ENCODE peak calls at places on chromosomes 2 and 18, in four cellular contexts. S, A, O and N are unnamed samples. For H3K4me1, the result is how much of the 10 kb centered on the place peaks cover.

GRCh38 chr2:36952748-36953197 is 13.6 kb downstream of the STRN start:
- DNase-seq in A (no peak), S (peak), O (no peak), N (no peak)

GRCh38 chr18:55544028-55544427 is 44.0 kb downstream of the TCF4 start:
- DNase-seq in A (no peak), O (no peak), S (no peak), N (no peak)

GRCh38 chr2:80592106-80592505 is 287.6 kb upstream of the LRRTM1 start:
- DNase-seq in A (no peak), S (no peak), O (no peak), N (no peak)

GRCh38 chr2:211829725-211830124 is 708.9 kb downstream of the ERBB4 start:
- DNase-seq in A (no peak), O (no peak), S (no peak), N (no peak)

GRCh38 chr2:186526281-186526680 is 40.2 kb downstream of the ZC3H15 start:
- DNase-seq in A (no peak), O (peak), S (no peak), N (no peak)

GRCh38 chr2:74186038-74186437 is 7.4 kb upstream of the MOB1A start:
- DNase-seq in S (no peak), A (peak), O (no peak), N (no peak)

GRCh38 chr2:27085670-27086089 is 892 bp upstream of the KHK start:
- DNase-seq in S (peak), O (peak), A (peak), N (peak)

GRCh38 chr2:19987936-19988335 is 2.0 kb downstream of the WDR35 start:
- DNase-seq in A (no peak), O (no peak), S (no peak), N (no peak)

GRCh38 chr18:35827275-35827929 is 145.1 kb upstream of the RMP24 start:
- DNase-seq in S (no peak), O (no peak), A (no peak), N (no peak)

GRCh38 chr2:218344090-218344754 is 12.4 kb upstream of the CATIP start:
- DNase-seq in O (no peak), S (no peak), A (no peak), N (no peak)

GRCh38 chr2:85174943-85175342 is 41.8 kb downstream of the TCF7L1 start:
- DNase-seq in O (no peak), S (no peak), A (no peak), N (no peak)

GRCh38 chr2:238996331-238997136 is 148.6 kb downstream of the TWIST2 start:
- DNase-seq in S (no peak), A (no peak), O (no peak), N (no peak)

GRCh38 chr2:102967451-102967850 is 205.6 kb downstream of the TMEM182 start:
- DNase-seq in S (no peak), A (no peak), O (peak), N (no peak)

GRCh38 chr2:216350214-216350789 is 22.0 kb downstream of the MARCHF4 start:
- DNase-seq in A (no peak), O (peak), S (no peak), N (no peak)

GRCh38 chr2:218438601-218439000 is 19.7 kb downstream of the VIL1 start:
- DNase-seq in S (no peak), O (no peak), A (peak), N (no peak)

GRCh38 chr2:157831573-157832315 is 44.4 kb downstream of the ACVR1 start:
- DNase-seq in S (no peak), O (peak), A (no peak), N (no peak)

GRCh38 chr2:8567469-8568108 is 114.3 kb upstream of the ID2 start:
- DNase-seq in O (peak), S (no peak), A (no peak), N (peak)

GRCh38 chr2:36695746-36696415 is 626 bp upstream of the VIT start:
- DNase-seq in A (no peak), S (no peak), O (peak), N (no peak)

GRCh38 chr2:16429431-16429830 is 236.2 kb downstream of the CYRIA start:
- DNase-seq in A (no peak), O (no peak), S (no peak), N (no peak)

GRCh38 chr2:19857100-19857499 is 44.7 kb downstream of the TTC32 start:
- DNase-seq in S (no peak), A (no peak), O (no peak), N (no peak)

GRCh38 chr2:50582164-50582563 is 449.8 kb downstream of the NRXN1 start:
- DNase-seq in S (no peak), A (no peak), O (no peak), N (no peak)

GRCh38 chr2:204655101-204655500 is 109.8 kb downstream of the PARD3B start:
- DNase-seq in O (peak), A (no peak), S (no peak), N (no peak)

DNA sequence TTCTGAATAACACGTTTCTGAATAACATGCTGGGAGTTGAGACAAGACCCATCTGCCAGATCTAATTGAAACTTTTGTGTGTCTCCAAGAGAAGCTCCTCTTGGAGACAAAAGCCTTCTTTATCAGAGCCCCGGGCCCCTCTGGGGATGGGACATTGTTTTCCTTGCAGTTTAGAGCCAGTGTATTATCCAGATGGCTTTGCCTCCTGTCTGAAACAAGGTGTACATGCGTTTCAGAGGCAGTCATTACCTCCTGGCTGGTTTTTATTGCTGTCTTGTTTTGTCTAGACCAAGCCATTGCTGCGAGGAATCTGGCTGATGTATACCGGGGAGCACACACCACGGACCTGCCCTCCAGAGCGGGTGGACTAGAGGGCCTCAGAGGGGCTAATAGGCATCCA is 7.8 kb downstream of the FOSL2 start:
- DNase-seq in A (no peak), O (no peak), S (no peak), N (no peak)
- H3K4me1 ChIP-seq in A (half or more), O (under half), S (under half), N (under half)

GRCh38 chr2:166090346-166090745 is 37.5 kb downstream of the SCN1A start:
- DNase-seq in A (no peak), O (peak), S (no peak), N (no peak)
- H3K4me3 ChIP-seq in A (no peak), O (no peak), S (no peak), N (no peak)

DNA sequence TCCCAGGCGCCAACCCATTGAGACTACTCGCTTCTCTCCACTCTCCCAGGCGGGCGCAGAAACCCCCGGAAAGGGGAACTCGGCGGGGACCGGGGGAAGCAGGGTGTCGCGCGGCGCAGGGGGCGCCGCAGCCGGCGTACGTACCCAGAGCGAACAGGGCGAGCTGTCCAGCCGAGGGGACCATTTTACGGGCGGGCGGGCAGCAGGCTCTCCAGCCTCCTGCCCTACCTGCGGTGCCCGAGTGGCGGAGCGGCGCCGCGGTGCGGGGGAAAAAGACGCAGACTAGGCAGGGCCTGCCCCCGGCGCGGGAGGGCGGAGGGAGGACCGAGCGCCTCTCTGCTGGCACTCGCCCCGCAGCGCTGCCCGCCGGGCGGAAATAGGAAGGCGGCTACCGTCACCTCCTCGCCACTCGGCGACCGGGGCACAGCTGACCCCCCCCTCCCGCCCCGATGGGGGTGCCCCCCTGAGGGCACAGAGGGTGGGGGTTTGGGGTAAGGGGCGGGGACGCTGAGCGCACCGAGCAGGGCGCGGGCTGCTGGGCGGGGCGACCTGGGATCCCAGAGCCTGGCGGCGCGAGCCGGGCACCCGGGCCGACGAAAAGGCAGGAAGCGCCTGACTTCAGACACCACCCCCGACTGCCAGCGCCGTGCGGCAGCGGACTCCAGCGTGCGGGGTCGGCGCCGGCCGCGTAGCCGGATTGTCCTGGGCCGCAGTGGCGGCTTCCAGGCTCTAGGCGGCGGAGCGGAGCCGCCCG is at the start of gene TGFA:
- DNase-seq in S (peak), A (peak), O (peak), N (no peak)
- TF ChIP-seq CTCF in S (peak), A (peak), O (peak), N (peak)

DNA sequence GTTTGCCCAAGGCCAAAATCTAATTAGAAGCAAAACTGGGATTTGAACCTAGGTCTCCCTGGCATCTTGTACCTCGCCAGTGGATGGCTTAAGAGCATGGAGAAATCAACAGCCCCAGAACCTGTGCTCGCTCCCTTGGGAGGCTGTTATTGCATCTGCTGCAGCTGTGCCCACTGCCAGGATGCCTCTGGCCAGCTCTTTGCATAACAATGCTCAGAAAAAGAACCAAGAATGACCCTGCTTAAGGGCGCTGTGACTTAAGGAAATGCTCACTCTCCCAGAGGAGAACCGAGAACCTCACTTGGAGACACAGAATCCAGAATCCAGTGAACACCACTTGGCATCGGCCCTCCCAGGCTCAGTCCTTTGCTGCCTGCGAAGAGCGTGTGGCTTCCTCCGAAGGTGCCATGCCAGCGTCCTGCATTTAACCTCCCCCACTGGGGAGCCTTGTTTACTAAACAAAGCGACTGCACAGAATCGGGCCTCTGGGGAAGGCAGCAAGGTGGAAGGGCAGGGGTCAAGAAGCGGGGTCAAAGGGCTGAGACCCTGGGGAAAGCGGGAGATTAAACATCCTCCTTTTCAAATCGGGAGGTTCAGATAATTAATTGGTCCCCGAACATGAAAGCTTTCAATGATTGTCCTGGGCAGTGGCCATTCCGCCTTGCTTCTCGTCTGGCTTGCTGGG is 71.0 kb upstream of the BOD1L2 start:
- DNase-seq in S (no peak), O (no peak), A (no peak), N (no peak)
- H3K4me1 ChIP-seq in S (under half), O (under half), A (under half), N (under half)

GRCh38 chr2:207950761-207951114 is 74.6 kb downstream of the PLEKHM3 start:
- DNase-seq in S (no peak), O (no peak), A (no peak), N (no peak)
- H3K4me3 ChIP-seq in S (no peak), O (no peak), A (no peak), N (no peak)

DNA sequence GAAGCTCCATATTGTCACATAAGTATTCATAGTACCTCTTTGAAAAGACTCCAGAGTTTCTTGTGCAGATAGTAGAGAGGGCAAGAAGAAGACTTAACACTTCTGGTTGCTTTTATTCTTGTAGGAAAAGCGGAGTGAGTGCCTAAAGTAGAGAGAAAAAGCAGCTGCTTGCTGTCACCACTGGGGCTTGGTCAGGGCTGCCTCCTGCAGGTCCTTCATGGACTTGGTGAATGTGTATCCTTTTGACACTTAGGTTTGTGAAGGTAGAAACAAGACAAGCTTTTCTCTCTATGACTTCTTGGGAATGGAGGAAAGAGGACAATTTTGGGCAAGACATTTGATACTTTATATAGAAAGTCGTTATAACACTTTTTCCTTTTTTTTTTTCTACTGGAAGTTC is 312.8 kb upstream of the FANCL start:
- DNase-seq in S (no peak), O (no peak), A (no peak), N (no peak)
- TF ChIP-seq CTCF in S (peak), O (no peak), A (no peak), N (no peak)

GRCh38 chr2:25310965-25311865 is 30.5 kb downstream of the DNMT3A start:
- DNase-seq in S (peak), O (no peak), A (peak), N (no peak)
- H3K4me1 ChIP-seq in S (under half), O (under half), A (half or more), N (under half)

DNA sequence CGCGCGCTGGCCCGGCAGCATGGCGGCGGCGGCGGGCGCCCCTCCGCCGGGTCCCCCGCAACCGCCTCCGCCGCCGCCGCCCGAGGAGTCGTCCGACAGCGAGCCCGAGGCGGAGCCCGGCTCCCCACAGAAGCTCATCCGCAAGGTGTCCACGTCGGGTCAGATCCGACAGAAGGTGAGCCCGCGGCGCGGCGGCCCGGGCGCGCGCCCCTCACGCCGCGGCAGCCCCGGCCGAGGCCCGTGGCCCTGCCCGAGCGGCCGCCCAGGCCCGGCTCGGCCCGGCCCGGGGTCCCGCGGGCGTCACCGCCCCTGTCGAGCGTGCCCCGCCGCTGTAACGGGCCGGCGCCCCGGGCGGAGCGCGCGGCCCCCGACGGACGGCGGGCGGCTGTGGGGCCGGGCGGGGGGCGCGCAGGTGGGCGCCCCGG is 218 bp downstream of the DGKD start:
- DNase-seq in O (no peak), A (no peak), S (no peak), N (no peak)
- H3K4me3 ChIP-seq in O (peak), A (peak), S (no peak), N (peak)

GRCh38 chr18:49055787-49056186 is 105.0 kb upstream of the SMAD7 start:
- DNase-seq in S (no peak), A (peak), O (peak), N (peak)

GRCh38 chr18:49061239-49061905 is 110.6 kb upstream of the SMAD7 start:
- DNase-seq in S (no peak), A (no peak), O (no peak), N (no peak)

GRCh38 chr18:49062832-49063226 is 112.1 kb upstream of the SMAD7 start:
- DNase-seq in A (no peak), S (no peak), O (no peak), N (no peak)

GRCh38 chr18:49061906-49062831 is 111.4 kb upstream of the SMAD7 start:
- DNase-seq in O (no peak), A (no peak), S (no peak), N (no peak)

GRCh38 chr18:49059028-49059670 is 108.4 kb upstream of the SMAD7 start:
- DNase-seq in A (no peak), S (no peak), O (no peak), N (no peak)
- TF ChIP-seq CTCF in A (no peak), S (no peak), O (peak), N (no peak)